ENCODE peak calls at places on chromosome 14, in seven cellular contexts. D is body of pancreas; J is tibial artery; O is uterus; A is CD8-positive, alpha-beta T cell; C is WTC11; Q is brain microvascular endothelial cell. W is an unnamed sample.

GRCh38 chr14:24339284-24340151 is at the start of gene RIPK3:
- DNase-seq in D (peak; percentile 63), J (peak; percentile 51), O (no peak), A (peak; percentile 66), C (peak; percentile 68), Q (no peak), W (peak; percentile 25)

GRCh38 chr14:71036433-71036832 is 129.2 kb downstream of the PCNX1 start:
- DNase-seq in D (no peak), J (no peak), O (no peak), A (no peak), C (no peak), Q (no peak), W (no peak)

GRCh38 chr14:79415726-79416125 is 795.6 kb downstream of the DIO2 start:
- DNase-seq in D (no peak), J (no peak), O (no peak), A (no peak), C (no peak), Q (no peak), W (no peak)

GRCh38 chr14:22535126-22535525 is 53.9 kb downstream of the DAD1 start:
- DNase-seq in D (no peak), J (no peak), O (no peak), A (no peak), C (no peak), Q (no peak), W (no peak)

GRCh38 chr14:93108105-93108504 is 7.6 kb downstream of the ITPK1 start:
- DNase-seq in D (no peak), J (no peak), O (no peak), A (no peak), C (no peak), Q (no peak), W (no peak)

GRCh38 chr14:26709019-26709418 is 111.2 kb upstream of the NOVA1 start:
- DNase-seq in D (no peak), J (no peak), O (no peak), A (no peak), C (no peak), Q (no peak), W (no peak)

GRCh38 chr14:80624581-80624980 is 317.0 kb downstream of the CEP128 start:
- DNase-seq in D (no peak), J (no peak), O (no peak), A (no peak), C (no peak), Q (no peak), W (no peak)

GRCh38 chr14:49863483-49864262 is 11.1 kb upstream of the NEMF start:
- DNase-seq in D (no peak), J (no peak), O (peak; percentile 41), A (peak; percentile 13), C (no peak), Q (no peak), W (no peak)

GRCh38 chr14:87899228-87899627 is 93.8 kb downstream of the GALC start:
- DNase-seq in D (no peak), J (no peak), O (no peak), A (no peak), C (no peak), Q (no peak), W (no peak)

GRCh38 chr14:106436310-106436905 is 910.0 kb downstream of the TMEM121 start:
- DNase-seq in D (peak; percentile 20), J (no peak), O (no peak), A (peak; percentile 85), C (peak; percentile 20), Q (no peak), W (no peak)

DNA sequence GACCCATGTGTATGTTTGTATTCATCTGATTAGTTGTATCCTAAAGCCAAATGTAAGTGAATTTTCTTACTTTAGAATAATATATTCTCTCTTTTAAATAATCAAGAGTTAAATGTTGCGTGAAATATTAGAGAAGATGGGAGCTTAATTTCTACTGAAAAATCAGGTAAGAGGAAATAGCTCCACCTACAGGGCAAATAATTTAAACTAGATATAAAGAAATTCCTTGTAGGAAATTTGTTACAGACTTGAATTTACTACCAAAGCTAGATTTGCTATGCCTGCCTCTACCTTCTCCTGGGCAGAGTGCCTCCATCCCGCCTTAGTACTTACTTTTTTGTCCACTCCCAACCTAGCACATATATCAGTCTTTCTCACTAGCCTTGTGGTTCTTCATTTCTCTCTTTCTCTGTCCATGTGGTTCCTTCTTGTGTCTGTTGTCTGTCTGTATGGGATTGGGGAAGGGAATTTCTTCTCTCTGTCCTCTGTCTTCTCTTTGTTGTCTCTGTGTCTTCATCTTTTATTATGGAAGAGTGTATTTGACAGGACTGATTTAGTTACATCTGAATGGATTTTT is 44.7 kb downstream of the PALS1 start:
- DNase-seq in D (no peak), J (no peak), O (no peak), A (no peak), C (no peak), Q (no peak), W (no peak)
- TF ChIP-seq CTCF in D (peak; percentile 53), J (peak; percentile 60), O (peak; percentile 32), A (peak; percentile 78), C (no peak), Q (peak; percentile 21), W (peak; percentile 81)

GRCh38 chr14:67137744-67138371 is 51.4 kb upstream of the GARIN2 start:
- DNase-seq in D (no peak), J (no peak), O (no peak), A (no peak), C (no peak), Q (no peak), W (no peak)
- TF ChIP-seq CTCF in D (peak; percentile 29), J (no peak), O (no peak), A (no peak), C (peak; percentile 12), Q (peak; percentile 49), W (peak; percentile 59)

GRCh38 chr14:38250316-38250715 is 5.6 kb downstream of the CLEC14A start:
- DNase-seq in D (no peak), J (no peak), O (no peak), A (no peak), C (no peak), Q (no peak), W (no peak)
- TF ChIP-seq CTCF in D (no peak), J (no peak), O (no peak), A (no peak), C (no peak), Q (no peak), W (no peak)

DNA sequence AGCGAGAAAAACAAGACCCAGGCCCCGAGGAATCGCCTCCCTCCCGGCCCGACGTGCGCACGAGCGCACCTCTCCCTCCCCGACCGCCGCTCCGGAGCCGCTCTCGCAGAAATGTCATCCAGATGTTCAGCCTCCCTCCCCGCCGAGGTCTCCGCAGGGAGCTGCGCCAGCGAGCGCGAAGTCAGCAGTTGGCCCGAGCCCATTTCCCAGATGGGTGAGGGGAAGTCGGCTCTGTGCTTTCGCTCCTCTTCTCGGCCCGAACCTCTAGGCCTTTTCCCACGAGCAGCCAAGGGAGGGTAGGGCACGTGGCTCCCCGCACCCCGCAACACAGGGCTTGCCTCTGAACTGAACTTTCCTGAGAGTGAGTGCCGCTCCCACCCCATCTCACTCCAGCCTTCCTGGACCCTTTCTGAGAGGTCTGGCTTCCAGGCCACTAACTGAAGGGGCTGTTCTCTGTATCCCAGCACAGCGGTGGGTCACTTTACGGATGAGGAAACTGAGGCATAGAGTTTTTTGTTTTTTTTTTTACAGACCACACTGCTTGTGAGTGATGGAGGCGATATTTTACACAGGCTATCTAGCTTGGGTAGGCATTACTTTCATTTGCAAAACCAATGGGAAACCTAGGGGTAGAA is 1.0 kb upstream of the TGFB3 start:
- DNase-seq in D (peak; percentile 85), J (peak; percentile 49), O (peak; percentile 72), A (no peak), C (no peak), Q (peak; percentile 39), W (no peak)
- TF ChIP-seq CTCF in D (peak; percentile 4), J (no peak), O (no peak), A (no peak), C (no peak), Q (no peak), W (peak; percentile 17)

GRCh38 chr14:75742867-75743266 is 81.8 kb downstream of the TTLL5 start:
- DNase-seq in D (no peak), J (no peak), O (no peak), A (no peak), C (no peak), Q (no peak), W (no peak)
- TF ChIP-seq CTCF in D (no peak), J (no peak), O (no peak), A (no peak), C (no peak), Q (no peak), W (no peak)

DNA sequence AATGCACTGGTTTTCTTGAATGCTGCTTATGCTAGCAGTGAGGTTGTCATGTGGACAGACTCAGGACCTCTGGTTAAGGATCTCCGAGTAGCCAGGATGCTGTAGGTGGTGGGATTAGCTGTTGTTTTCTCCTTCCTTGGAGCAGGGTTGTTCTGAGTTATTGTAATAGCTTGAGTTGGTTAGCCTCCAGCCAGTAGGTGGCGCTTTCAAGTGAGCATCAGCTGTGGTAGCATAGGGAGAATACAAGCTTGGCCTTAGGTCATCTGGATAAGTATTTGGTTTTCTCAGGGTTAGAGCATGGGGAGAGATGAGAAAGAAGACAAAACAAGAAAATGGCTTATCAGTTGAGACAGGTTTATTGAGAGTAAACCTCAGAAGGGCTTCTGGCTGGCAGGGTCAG is 299.7 kb upstream of the FBXO33 start:
- DNase-seq in D (no peak), J (no peak), O (no peak), A (no peak), C (peak; percentile 35), Q (no peak), W (no peak)
- TF ChIP-seq CTCF in D (no peak), J (no peak), O (no peak), A (no peak), C (peak; percentile 46), Q (peak; percentile 19), W (peak; percentile 28)

W was measured in glutamatergic neuron.